ENCODE peak calls at places on chromosomes 6 and 20, in four cellular contexts. I is pancreas, Q is Panc1, L is GM23248. O is an unnamed sample.

GRCh38 chr6:81865712-81866111 is 113.2 kb upstream of the TENT5A start:
- DNase-seq in I (no peak), Q (no peak), L (peak; percentile 63), O (no peak)

GRCh38 chr6:47700051-47700450 is 1.7 kb downstream of the ADGRF4 start:
- DNase-seq in I (no peak), Q (no peak), L (peak; percentile 60), O (no peak)

GRCh38 chr20:32945710-32946221 is 58.5 kb downstream of the SUN5 start:
- DNase-seq in I (no peak), Q (peak; percentile 13), L (peak; percentile 52), O (no peak)

GRCh38 chr20:35523298-35523888 is 6.1 kb downstream of the C20orf173 start:
- DNase-seq in I (no peak), Q (no peak), L (peak; percentile 46), O (no peak)

GRCh38 chr6:6801002-6801329 is 212.4 kb downstream of the LY86 start:
- DNase-seq in I (no peak), Q (no peak), L (no peak), O (no peak)

GRCh38 chr6:160005861-160006540 is 37.1 kb downstream of the IGF2R start:
- DNase-seq in I (no peak), Q (no peak), L (peak; percentile 66), O (peak; percentile 56)

GRCh38 chr20:8066662-8067061 is 47.1 kb upstream of the TMX4 start:
- DNase-seq in I (no peak), Q (no peak), L (no peak), O (no peak)

GRCh38 chr20:37901667-37902503 is 1.0 kb upstream of the VSTM2L start:
- DNase-seq in I (no peak), Q (peak; percentile 63), L (peak; percentile 81), O (no peak)

GRCh38 chr6:148287979-148288378 is 54.7 kb upstream of the SASH1 start:
- DNase-seq in I (no peak), Q (no peak), L (no peak), O (no peak)

GRCh38 chr20:38479596-38479995 is 7.0 kb downstream of the RALGAPB start:
- DNase-seq in I (no peak), Q (no peak), L (no peak), O (no peak)

GRCh38 chr6:151067684-151068596 is 171.8 kb upstream of the AKAP12 start:
- DNase-seq in I (peak; percentile 22), Q (peak; percentile 97), L (peak; percentile 95), O (no peak)

GRCh38 chr20:36848677-36849076 is 27.3 kb upstream of the TLDC2 start:
- DNase-seq in I (no peak), Q (no peak), L (no peak), O (no peak)
- H3K4me1 ChIP-seq in I (no peaks in the 10 kb centered on the region), Q (no peaks in the 10 kb centered on the region), L (peaks cover 43% of the 10 kb centered on the region), O (peaks cover 69% of the 10 kb centered on the region)

DNA sequence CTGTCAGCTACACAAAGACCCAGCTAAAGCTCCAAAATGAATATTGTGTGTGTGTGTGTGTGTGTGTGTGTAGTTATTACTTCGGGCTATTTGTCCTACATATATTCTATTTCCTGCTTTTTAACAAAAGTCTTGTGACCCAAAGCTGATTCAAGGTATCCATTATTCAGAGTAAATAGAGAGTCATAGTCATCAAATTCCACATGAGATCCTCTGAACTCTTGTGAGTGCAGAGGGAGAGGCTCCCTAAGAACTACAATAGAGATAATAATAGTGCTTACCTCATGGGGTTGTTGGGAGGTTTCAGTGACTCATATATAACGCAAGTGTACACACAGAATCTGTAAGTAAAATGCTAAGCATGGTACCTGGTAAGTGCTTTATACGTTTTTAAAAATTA is 95.6 kb upstream of the SHLD1 start:
- DNase-seq in I (no peak), Q (peak; percentile 92), L (peak; percentile 95), O (no peak)
- H3K4me1 ChIP-seq in I (peaks cover 9% of the 10 kb centered on the region), Q (peaks cover 5% of the 10 kb centered on the region), L (peaks cover 58% of the 10 kb centered on the region), O (peaks cover 39% of the 10 kb centered on the region)

DNA sequence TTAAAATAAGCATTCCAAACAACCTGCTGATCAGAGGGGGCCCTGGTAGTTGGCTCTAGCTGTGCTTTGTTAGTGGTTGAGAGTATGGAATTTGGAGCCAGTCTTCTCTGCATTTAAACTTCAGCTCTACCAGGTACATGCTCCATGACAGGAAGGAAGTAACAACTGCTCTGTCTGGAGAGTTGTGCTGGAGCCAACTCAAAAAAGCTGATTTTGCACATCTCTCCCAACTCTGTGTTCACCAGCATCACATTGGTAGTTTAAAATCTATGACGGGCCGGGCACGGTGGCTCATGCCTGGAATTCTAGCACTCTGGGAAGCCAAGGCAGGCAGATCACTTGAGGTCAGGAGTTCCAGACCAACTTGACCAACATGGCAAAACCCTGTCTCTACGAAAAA is 68.8 kb upstream of the BMP2 start:
- DNase-seq in I (no peak), Q (no peak), L (no peak), O (no peak)
- H3K4me1 ChIP-seq in I (peaks cover 27% of the 10 kb centered on the region), Q (no peaks in the 10 kb centered on the region), L (no peaks in the 10 kb centered on the region), O (peaks cover 41% of the 10 kb centered on the region)

GRCh38 chr6:1667012-1667804 is 57.5 kb downstream of the FOXC1 start:
- DNase-seq in I (no peak), Q (no peak), L (no peak), O (no peak)
- H3K4me1 ChIP-seq in I (no peaks in the 10 kb centered on the region), Q (peaks cover 2% of the 10 kb centered on the region), L (peaks cover 7% of the 10 kb centered on the region), O (no peaks in the 10 kb centered on the region)

GRCh38 chr6:73700060-73700459 is 4.1 kb downstream of the CD109 start:
- DNase-seq in I (no peak), Q (no peak), L (no peak), O (no peak)

GRCh38 chr6:73702444-73702843 is 6.4 kb downstream of the CD109 start:
- DNase-seq in I (no peak), Q (no peak), L (no peak), O (no peak)

GRCh38 chr6:73704260-73704659 is 8.3 kb downstream of the CD109 start:
- DNase-seq in I (no peak), Q (peak; percentile 87), L (peak; percentile 96), O (no peak)

GRCh38 chr6:73704798-73705197 is 8.8 kb downstream of the CD109 start:
- DNase-seq in I (no peak), Q (no peak), L (peak; percentile 42), O (no peak)

GRCh38 chr6:73703514-73703913 is 7.5 kb downstream of the CD109 start:
- DNase-seq in I (no peak), Q (no peak), L (peak; percentile 24), O (no peak)
- H3K4me1 ChIP-seq in I (no peaks in the 10 kb centered on the region), Q (peaks cover 15% of the 10 kb centered on the region), L (peaks cover 26% of the 10 kb centered on the region), O (peaks cover 7% of the 10 kb centered on the region)

DNA sequence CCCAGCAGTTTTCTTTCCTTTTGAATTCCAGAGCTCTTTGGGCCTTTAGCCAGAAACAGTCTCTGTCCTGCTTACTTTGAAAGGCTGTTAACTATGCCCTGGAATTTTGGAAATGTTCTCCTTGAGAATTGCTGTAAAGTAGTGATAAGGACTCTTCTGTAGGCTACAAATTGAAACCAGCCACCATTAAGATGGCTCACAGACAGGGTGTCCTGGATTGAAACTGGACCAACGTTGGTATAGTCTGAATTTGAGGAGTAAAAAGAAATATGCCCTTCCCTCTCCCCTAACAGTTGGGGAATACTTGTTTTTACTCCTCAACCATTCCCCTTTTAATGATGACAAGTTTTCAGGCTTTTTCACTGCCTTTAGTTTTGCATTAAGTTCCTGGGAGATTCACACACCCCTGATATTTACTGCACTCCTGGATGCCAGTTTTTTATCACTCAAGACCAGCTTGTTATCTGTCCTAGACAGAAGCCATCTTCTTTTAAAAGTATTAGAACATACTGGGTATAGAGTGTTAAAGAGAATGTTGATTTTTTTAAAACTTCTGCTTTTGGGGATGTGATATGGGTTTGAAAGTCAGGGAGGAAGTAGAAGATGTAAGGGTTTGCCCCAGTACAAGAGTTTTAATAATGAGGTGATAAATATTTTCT is 21.9 kb downstream of the TOP1 start:
- DNase-seq in I (no peak), Q (no peak), L (peak; percentile 59), O (no peak)
- H3K4me1 ChIP-seq in I (peaks cover 71% of the 10 kb centered on the region), Q (peaks cover 38% of the 10 kb centered on the region), L (peaks cover 70% of the 10 kb centered on the region), O (peaks cover 94% of the 10 kb centered on the region)

GRCh38 chr20:62477669-62478450 is 2.1 kb upstream of the GATA5 start:
- DNase-seq in I (no peak), Q (no peak), L (no peak), O (no peak)
- H3K4me1 ChIP-seq in I (peaks cover 7% of the 10 kb centered on the region), Q (peaks cover 44% of the 10 kb centered on the region), L (no peaks in the 10 kb centered on the region), O (peaks cover 23% of the 10 kb centered on the region)